ENCODE peak calls at places on chromosomes 11 and 22, in five cellular contexts. S is PC-9, M is neural crest cell, X is HFF-Myc, C is lung. F is an unnamed sample.

GRCh38 chr11:123702137-123702536 is 39.3 kb downstream of the ZNF202 start:
- DNase-seq in M (no peak), X (no peak), S (no peak), C (no peak), F (no peak)

GRCh38 chr11:107598225-107599139 is 7.5 kb downstream of the ELMOD1 start:
- DNase-seq in S (no peak), M (no peak), X (no peak), C (no peak), F (no peak)

GRCh38 chr11:10305262-10305963 is 540 bp downstream of the ADM start:
- DNase-seq in X (no peak), M (peak; percentile 35), S (no peak), C (no peak), F (no peak)

GRCh38 chr11:86117706-86118050 is 48.8 kb upstream of the PICALM start:
- DNase-seq in M (no peak), X (no peak), C (no peak), S (peak; percentile 69), F (no peak)

GRCh38 chr11:85855341-85855656 is at the start of gene CCDC83:
- DNase-seq in X (no peak), S (no peak), C (no peak), M (no peak), F (no peak)

GRCh38 chr11:38460901-38461300 is 1862.9 kb upstream of the RAG2 start:
- DNase-seq in S (peak; percentile 59), M (no peak), C (peak; percentile 63), X (peak; percentile 2), F (peak; percentile 42)

GRCh38 chr11:1778141-1778911 is 14.6 kb upstream of the CTSD start:
- DNase-seq in C (no peak), M (no peak), S (peak; percentile 77), X (no peak), F (no peak)

GRCh38 chr11:117037279-117037951 is 60.8 kb downstream of the SIK3 start:
- DNase-seq in C (no peak), M (no peak), S (no peak), X (no peak), F (no peak)

GRCh38 chr11:33377852-33378385 is 120.7 kb downstream of the HIPK3 start:
- DNase-seq in M (no peak), S (no peak), X (no peak), C (no peak), F (no peak)

GRCh38 chr11:117068303-117068860 is 29.8 kb downstream of the SIK3 start:
- DNase-seq in X (no peak), S (no peak), M (no peak), C (no peak), F (no peak)

GRCh38 chr22:38756631-38757463 is 1.0 kb upstream of the SUN2 start:
- DNase-seq in M (no peak), C (no peak), S (no peak), X (no peak), F (no peak)

GRCh38 chr11:67433536-67434394 is 3.7 kb downstream of the PTPRCAP start:
- DNase-seq in C (no peak), X (no peak), S (peak; percentile 62), M (no peak), F (no peak)

GRCh38 chr22:35312198-35313059 is 12.7 kb downstream of the TOM1 start:
- DNase-seq in C (no peak), S (peak; percentile 99), M (no peak), X (no peak), F (no peak)

GRCh38 chr11:109222730-109223129 is 199.3 kb upstream of the C11orf87 start:
- DNase-seq in M (no peak), C (no peak), X (no peak), S (no peak), F (no peak)

GRCh38 chr11:79520086-79520485 is 79.3 kb upstream of the TENM4 start:
- DNase-seq in C (no peak), S (no peak), M (no peak), X (no peak), F (no peak)

GRCh38 chr11:100863080-100863581 is 176.0 kb downstream of the ARHGAP42 start:
- DNase-seq in M (no peak), X (peak; percentile 86), S (peak; percentile 86), C (no peak), F (peak; percentile 97)

GRCh38 chr11:122020902-122021301 is 95.1 kb downstream of the BLID start:
- DNase-seq in X (no peak), C (no peak), M (no peak), S (no peak), F (no peak)

GRCh38 chr11:1872267-1872985 is 19.3 kb downstream of the PRR33 start:
- DNase-seq in M (no peak), X (no peak), C (no peak), S (no peak), F (no peak)

GRCh38 chr11:61176446-61176845 is 15.2 kb upstream of the VPS37C start:
- DNase-seq in M (no peak), X (no peak), C (no peak), S (no peak), F (no peak)

GRCh38 chr11:10693509-10694071 is at the start of gene IRAG1:
- DNase-seq in X (no peak), M (no peak), S (no peak), C (no peak), F (no peak)

DNA sequence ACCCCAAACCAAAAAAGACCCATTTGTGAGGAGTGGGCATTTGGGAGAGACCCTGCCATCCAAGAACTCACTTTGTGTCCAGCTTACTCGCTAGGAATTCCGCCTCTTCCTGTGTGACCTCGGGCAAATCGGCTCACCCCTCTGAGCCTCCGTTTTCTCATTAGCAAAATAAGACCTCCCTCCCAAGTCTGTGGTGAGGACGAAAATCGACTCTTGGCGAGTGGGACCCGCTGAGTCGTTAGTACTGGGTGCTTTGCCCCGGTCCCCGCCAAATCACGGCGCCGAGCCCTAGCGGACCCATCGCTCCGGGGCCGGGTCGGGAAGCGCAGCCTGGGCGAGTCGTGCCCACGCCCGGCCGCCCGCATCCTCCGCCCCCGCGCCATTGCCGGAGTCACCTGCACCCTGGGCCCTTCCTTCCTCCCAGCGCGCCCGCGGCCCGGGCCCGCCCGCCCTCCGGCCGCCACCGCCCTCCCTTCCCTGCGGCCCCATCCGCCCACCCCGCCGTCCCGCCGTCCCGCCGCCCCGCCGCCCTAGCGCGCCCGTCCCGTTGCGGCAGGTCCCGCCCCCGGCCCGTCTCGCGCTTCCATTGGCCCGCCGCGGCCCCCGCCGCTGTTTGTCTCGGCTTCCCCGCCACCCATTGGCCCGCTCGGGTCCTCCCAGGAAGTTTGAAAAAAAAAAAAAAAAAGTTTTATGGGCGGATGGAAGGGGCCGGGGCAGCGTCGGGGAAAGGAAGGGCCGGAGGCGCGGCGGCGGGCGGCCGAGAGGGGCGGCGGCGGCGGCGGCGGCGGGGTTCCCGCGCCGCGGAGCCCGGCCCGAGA is 48.9 kb downstream of the TRIOBP start:
- DNase-seq in X (no peak), S (peak; percentile 78), C (peak; percentile 91), M (peak; percentile 80), F (peak; percentile 67)
- TF ChIP-seq CTCF in X (no peak), S (no peak), C (no peak), M (no peak), F (no peak)

GRCh38 chr11:125320347-125321122 is 156.0 kb downstream of the PKNOX2 start:
- DNase-seq in S (no peak), M (no peak), C (no peak), X (no peak), F (no peak)
- TF ChIP-seq CTCF in S (no peak), M (no peak), C (no peak), X (no peak), F (no peak)

GRCh38 chr11:64320556-64320955 is 2.6 kb downstream of the PRDX5 start:
- DNase-seq in C (no peak), M (no peak), S (peak; percentile 33), X (no peak), F (no peak)

GRCh38 chr11:64319421-64319761 is 1.5 kb downstream of the PRDX5 start:
- DNase-seq in C (no peak), M (no peak), S (peak; percentile 37), X (no peak), F (no peak)

GRCh38 chr11:64318694-64319420 is 936 bp downstream of the PRDX5 start:
- DNase-seq in S (peak; percentile 18), M (no peak), X (no peak), C (no peak), F (no peak)

GRCh38 chr11:64317325-64317960 is at the start of gene TRMT112:
- DNase-seq in M (peak; percentile 84), X (peak; percentile 94), S (peak; percentile 99), C (peak; percentile 98), F (peak; percentile 90)

GRCh38 chr11:64317961-64318693 is at the start of gene PRDX5:
- DNase-seq in C (peak; percentile 97), M (peak; percentile 86), X (peak; percentile 82), S (peak; percentile 92), F (peak; percentile 92)
- TF ChIP-seq CTCF in C (no peak), M (no peak), X (peak; percentile 11), S (peak; percentile 39), F (peak; percentile 15)

GRCh38 chr11:65791719-65792213 is 4.9 kb downstream of the OVOL1 start:
- DNase-seq in X (peak; percentile 41), S (peak; percentile 91), C (no peak), M (no peak), F (no peak)
- TF ChIP-seq CTCF in X (no peak), S (no peak), C (no peak), M (no peak), F (no peak)